ENCODE peak calls at places on chromosomes 5 and 9, in ten cellular contexts. P is lower lobe of right lung, Q is heart right ventricle, J is Peyer's patch, S is mammary epithelial cell, A is kidney, M is transverse colon, Y is uterus, K is upper lobe of right lung, G is fibroblast of lung. D is an unnamed sample.
A peak's percentile ranks its signal among the peaks of the same experiment; 100 is the strongest.

GRCh38 chr5:74952406-74952805 is 86.2 kb upstream of the FAM169A start:
- DNase-seq in P (no peak), Q (no peak), J (no peak), S (no peak), A (no peak), M (no peak), Y (no peak), K (no peak), G (no peak), D (no peak)

GRCh38 chr9:35844628-35845301 is 15.7 kb downstream of the TMEM8B start:
- DNase-seq in P (no peak), Q (no peak), J (peak; percentile 64), S (peak; percentile 83), A (no peak), M (peak; percentile 54), Y (no peak), K (no peak), G (peak; percentile 90), D (peak; percentile 81)

GRCh38 chr9:1208185-1208584 is 158.0 kb downstream of the DMRT2 start:
- DNase-seq in P (no peak), Q (no peak), J (no peak), S (no peak), A (no peak), M (no peak), Y (peak; percentile 46), K (no peak), G (peak; percentile 39), D (no peak)

GRCh38 chr5:61252643-61252925 is 79.5 kb upstream of the ZSWIM6 start:
- DNase-seq in P (no peak), Q (no peak), J (no peak), S (no peak), A (no peak), M (no peak), Y (no peak), K (no peak), G (no peak), D (no peak)

GRCh38 chr5:170216262-170216864 is 16.4 kb upstream of the C5orf58 start:
- DNase-seq in P (no peak), Q (no peak), J (no peak), S (peak; percentile 45), A (no peak), M (no peak), Y (no peak), K (no peak), G (peak; percentile 52), D (no peak)

GRCh38 chr5:144281784-144282183 is 111.1 kb downstream of the KCTD16 start:
- DNase-seq in P (no peak), Q (no peak), J (no peak), S (no peak), A (no peak), M (no peak), Y (no peak), K (no peak), G (no peak), D (no peak)

GRCh38 chr5:95808686-95809413 is 13.7 kb downstream of the GLRX start:
- DNase-seq in P (peak; percentile 66), Q (peak; percentile 76), J (peak; percentile 85), S (no peak), A (peak; percentile 90), M (peak; percentile 82), Y (peak; percentile 82), K (no peak), G (peak; percentile 68), D (peak; percentile 89)

GRCh38 chr9:33192493-33193245 is 25.5 kb upstream of the B4GALT1 start:
- DNase-seq in P (no peak), Q (no peak), J (no peak), S (no peak), A (no peak), M (no peak), Y (no peak), K (no peak), G (no peak), D (no peak)

GRCh38 chr5:153998010-153998409 is 40.7 kb downstream of the FAM114A2 start:
- DNase-seq in P (no peak), Q (no peak), J (no peak), S (peak; percentile 30), A (no peak), M (no peak), Y (no peak), K (no peak), G (no peak), D (no peak)

GRCh38 chr9:89538874-89539273 is 41.0 kb upstream of the SEMA4D start:
- DNase-seq in P (no peak), Q (no peak), J (no peak), S (no peak), A (no peak), M (no peak), Y (no peak), K (no peak), G (no peak), D (no peak)

GRCh38 chr5:59428391-59428790 is 465.1 kb downstream of the PDE4D start:
- DNase-seq in P (no peak), Q (no peak), J (no peak), S (no peak), A (no peak), M (no peak), Y (no peak), K (no peak), G (no peak), D (no peak)

GRCh38 chr5:77628840-77629552 is 9.5 kb downstream of the OTP start:
- DNase-seq in P (no peak), Q (no peak), J (no peak), S (no peak), A (no peak), M (no peak), Y (no peak), K (no peak), G (no peak), D (no peak)
- H3K4me3 ChIP-seq in P (peak overlapping the region; percentile 53), Q (no peak overlapping the region), J (no peak overlapping the region), S (no peak overlapping the region), A (no peak overlapping the region), M (no peak overlapping the region), Y (no peak overlapping the region), K (no peak overlapping the region), G (no peak overlapping the region), D (no peak overlapping the region)

GRCh38 chr5:131999991-132000490 is 11.4 kb downstream of the ACSL6 start:
- DNase-seq in P (peak; percentile 9), Q (no peak), J (no peak), S (no peak), A (peak; percentile 35), M (no peak), Y (no peak), K (peak; percentile 27), G (no peak), D (no peak)

GRCh38 chr5:131998431-131999040 is 12.9 kb downstream of the ACSL6 start:
- DNase-seq in P (peak; percentile 14), Q (no peak), J (no peak), S (no peak), A (peak; percentile 23), M (no peak), Y (no peak), K (peak; percentile 29), G (no peak), D (no peak)

GRCh38 chr5:131999041-131999440 is 12.4 kb downstream of the ACSL6 start:
- DNase-seq in P (no peak), Q (no peak), J (no peak), S (no peak), A (no peak), M (no peak), Y (no peak), K (no peak), G (no peak), D (peak; percentile 8)

GRCh38 chr5:132000677-132001453 is 10.6 kb downstream of the ACSL6 start:
- DNase-seq in P (peak; percentile 22), Q (no peak), J (peak; percentile 20), S (no peak), A (peak; percentile 13), M (peak; percentile 25), Y (no peak), K (peak; percentile 25), G (no peak), D (peak; percentile 20)

DNA sequence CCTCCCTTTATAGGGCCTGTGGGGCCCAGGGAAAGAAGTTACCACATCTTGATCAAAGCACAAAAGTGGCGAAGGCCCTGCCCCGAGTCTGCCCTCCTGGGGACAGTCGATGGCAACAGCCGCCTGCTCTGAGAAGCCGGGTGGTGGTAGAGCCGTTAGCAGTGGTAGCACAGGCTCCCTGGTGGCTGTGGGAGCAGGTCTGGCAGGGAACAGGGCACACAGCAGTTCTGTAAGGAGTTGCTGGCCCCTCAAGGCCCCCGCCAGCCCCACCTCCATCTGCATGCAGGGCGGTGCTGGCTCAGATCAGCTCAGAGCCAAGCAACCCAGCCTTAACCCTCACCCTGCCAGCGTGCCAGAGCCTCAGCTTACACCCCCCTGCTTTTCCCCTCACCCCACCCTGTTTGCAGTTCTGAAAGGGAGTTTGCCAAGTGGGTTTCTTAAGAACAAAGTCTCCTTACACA is 12.0 kb downstream of the ACSL6 start:
- DNase-seq in P (peak; percentile 30), Q (no peak), J (no peak), S (no peak), A (peak; percentile 66), M (no peak), Y (no peak), K (peak; percentile 60), G (no peak), D (no peak)
- H3K4me1 ChIP-seq in P (peaks cover 10% of the 10 kb centered on the region), Q (peaks cover 17% of the 10 kb centered on the region), J (no peaks in the 10 kb centered on the region), S (no peaks in the 10 kb centered on the region), A (no peaks in the 10 kb centered on the region), M (no peaks in the 10 kb centered on the region), Y (no peaks in the 10 kb centered on the region), K (peaks cover 12% of the 10 kb centered on the region), G (no peaks in the 10 kb centered on the region), D (no peaks in the 10 kb centered on the region)

GRCh38 chr5:163306421-163306820 is 131.0 kb upstream of the CCNG1 start:
- DNase-seq in P (no peak), Q (no peak), J (no peak), S (peak; percentile 9), A (no peak), M (no peak), Y (no peak), K (no peak), G (peak; percentile 11), D (no peak)
- TF ChIP-seq CTCF in P (peak; percentile 28), Q (no peak), J (no peak), S (peak; percentile 56), A (no peak), M (peak; percentile 33), Y (no peak), K (peak; percentile 37), G (peak; percentile 23), D (peak; percentile 14)

GRCh38 chr5:18744441-18744840 is 1110.2 kb downstream of the TAF11L14 start:
- DNase-seq in P (no peak), Q (no peak), J (no peak), S (no peak), A (no peak), M (no peak), Y (no peak), K (no peak), G (no peak), D (no peak)

GRCh38 chr5:18742830-18743229 is 1108.6 kb downstream of the TAF11L14 start:
- DNase-seq in P (no peak), Q (no peak), J (no peak), S (no peak), A (no peak), M (no peak), Y (no peak), K (no peak), G (no peak), D (no peak)

GRCh38 chr5:18745591-18745987 is 1111.3 kb downstream of the TAF11L14 start:
- DNase-seq in P (no peak), Q (peak; percentile 22), J (no peak), S (no peak), A (peak; percentile 53), M (peak; percentile 18), Y (no peak), K (no peak), G (no peak), D (peak; percentile 19)

GRCh38 chr5:18744990-18745590 is 1110.8 kb downstream of the TAF11L14 start:
- DNase-seq in P (no peak), Q (no peak), J (no peak), S (no peak), A (no peak), M (peak; percentile 42), Y (no peak), K (no peak), G (no peak), D (peak; percentile 34)

GRCh38 chr5:18745988-18746615 is 1111.8 kb downstream of the TAF11L14 start:
- DNase-seq in P (no peak), Q (no peak), J (peak; percentile 49), S (peak; percentile 8), A (no peak), M (peak; percentile 37), Y (no peak), K (no peak), G (peak; percentile 2), D (peak; percentile 36)
- H3K4me3 ChIP-seq in P (peak overlapping the region; percentile 59), Q (peak overlapping the region; percentile 34), J (peak overlapping the region; percentile 61), S (no peak overlapping the region), A (peak overlapping the region; percentile 70), M (peak overlapping the region; percentile 41), Y (peak overlapping the region; percentile 7), K (peak overlapping the region; percentile 50), G (peak overlapping the region; percentile 20), D (peak overlapping the region; percentile 18)

D was measured in mucosa of descending colon.